ENCODE peak calls at places on chromosomes 1 and 21, in four cellular contexts. B, J, D and O are unnamed samples.

GRCh38 chr1:70426154-70427131 is 15.4 kb downstream of the CTH start:
- DNase-seq in B (no peak), J (no peak), D (no peak), O (no peak)

GRCh38 chr1:235923466-235924008 is 56.8 kb upstream of the LYST start:
- DNase-seq in B (no peak), J (no peak), D (peak), O (no peak)

GRCh38 chr1:116878804-116879477 is 30.8 kb upstream of the PTGFRN start:
- DNase-seq in B (peak), J (no peak), D (peak), O (no peak)

GRCh38 chr1:29356663-29357062 is 120.3 kb downstream of the PTPRU start:
- DNase-seq in B (no peak), J (no peak), D (no peak), O (no peak)

GRCh38 chr1:232891116-232891515 is 59.3 kb upstream of the NTPCR start:
- DNase-seq in B (peak), J (no peak), D (peak), O (peak)

GRCh38 chr1:26911399-26912146 is 2.2 kb downstream of the NR0B2 start:
- DNase-seq in B (no peak), J (no peak), D (no peak), O (no peak)

GRCh38 chr1:10059329-10059691 is 26.6 kb downstream of the UBE4B start:
- DNase-seq in B (no peak), J (no peak), D (no peak), O (no peak)

GRCh38 chr1:63119575-63120155 is 202.7 kb upstream of the FOXD3 start:
- DNase-seq in B (peak), J (no peak), D (no peak), O (no peak)

GRCh38 chr21:44734026-44734745 is 22.8 kb upstream of the TSPEAR start:
- DNase-seq in B (peak), J (no peak), D (no peak), O (no peak)

GRCh38 chr1:196887515-196888239 is at the start of gene CFHR4:
- DNase-seq in B (no peak), J (no peak), D (no peak), O (no peak)

GRCh38 chr1:169595764-169596711 is 9.8 kb upstream of the F5 start:
- DNase-seq in B (peak), J (no peak), D (peak), O (peak)

GRCh38 chr1:205648212-205648910 is 16.6 kb upstream of the ELK4 start:
- DNase-seq in B (no peak), J (no peak), D (no peak), O (no peak)

GRCh38 chr1:225253784-225254183 is 174.1 kb downstream of the LBR start:
- DNase-seq in B (peak), J (no peak), D (peak), O (no peak)

GRCh38 chr1:155070392-155070700 is 6.8 kb downstream of the EFNA4 start:
- DNase-seq in B (no peak), J (no peak), D (no peak), O (no peak)

GRCh38 chr1:172002725-172003345 is 161.5 kb downstream of the DNM3 start:
- DNase-seq in B (peak), J (peak), D (peak), O (peak)

GRCh38 chr1:175702079-175702795 is 41.2 kb downstream of the TNR start:
- DNase-seq in B (no peak), J (no peak), D (no peak), O (no peak)

GRCh38 chr1:25737151-25737550 is 62.8 kb upstream of the SELENON start:
- DNase-seq in B (peak), J (no peak), D (no peak), O (no peak)

GRCh38 chr1:29387210-29387609 is 150.9 kb downstream of the PTPRU start:
- DNase-seq in B (no peak), J (no peak), D (no peak), O (no peak)

GRCh38 chr1:245409341-245410195 is 254.8 kb downstream of the KIF26B start:
- DNase-seq in B (no peak), J (no peak), D (no peak), O (no peak)

GRCh38 chr1:197526736-197527371 is 248.4 kb downstream of the DENND1B start:
- DNase-seq in B (peak), J (peak), D (peak), O (peak)

GRCh38 chr1:206797534-206798383 is 25.5 kb upstream of the IL10 start:
- DNase-seq in B (peak), J (peak), D (peak), O (peak)

GRCh38 chr1:177200290-177200689 is 29.5 kb downstream of the BRINP2 start:
- DNase-seq in B (peak), J (no peak), D (peak), O (no peak)

GRCh38 chr1:101043776-101044175 is 18.2 kb upstream of the DPH5 start:
- DNase-seq in B (peak), J (no peak), D (peak), O (no peak)

GRCh38 chr21:37267269-37268185 is at the start of gene VPS26C:
- DNase-seq in B (peak), J (peak), D (peak), O (peak)

GRCh38 chr1:168234846-168235547 is 9.2 kb downstream of the SFT2D2 start:
- DNase-seq in B (peak), J (peak), D (peak), O (peak)

GRCh38 chr21:29649370-29649963 is 290.3 kb downstream of the GRIK1 start:
- DNase-seq in B (no peak), J (no peak), D (no peak), O (no peak)

GRCh38 chr1:7313081-7313546 is 458.0 kb upstream of the VAMP3 start:
- DNase-seq in B (peak), J (no peak), D (no peak), O (no peak)

GRCh38 chr1:181251001-181251712 is 162.7 kb downstream of the IER5 start:
- DNase-seq in B (peak), J (peak), D (peak), O (no peak)

GRCh38 chr1:942411-942821 is 16.6 kb downstream of the NOC2L start:
- DNase-seq in B (peak), J (no peak), D (no peak), O (no peak)
- H3K4me3 ChIP-seq in B (peak), J (peak), D (peak), O (no peak)

DNA sequence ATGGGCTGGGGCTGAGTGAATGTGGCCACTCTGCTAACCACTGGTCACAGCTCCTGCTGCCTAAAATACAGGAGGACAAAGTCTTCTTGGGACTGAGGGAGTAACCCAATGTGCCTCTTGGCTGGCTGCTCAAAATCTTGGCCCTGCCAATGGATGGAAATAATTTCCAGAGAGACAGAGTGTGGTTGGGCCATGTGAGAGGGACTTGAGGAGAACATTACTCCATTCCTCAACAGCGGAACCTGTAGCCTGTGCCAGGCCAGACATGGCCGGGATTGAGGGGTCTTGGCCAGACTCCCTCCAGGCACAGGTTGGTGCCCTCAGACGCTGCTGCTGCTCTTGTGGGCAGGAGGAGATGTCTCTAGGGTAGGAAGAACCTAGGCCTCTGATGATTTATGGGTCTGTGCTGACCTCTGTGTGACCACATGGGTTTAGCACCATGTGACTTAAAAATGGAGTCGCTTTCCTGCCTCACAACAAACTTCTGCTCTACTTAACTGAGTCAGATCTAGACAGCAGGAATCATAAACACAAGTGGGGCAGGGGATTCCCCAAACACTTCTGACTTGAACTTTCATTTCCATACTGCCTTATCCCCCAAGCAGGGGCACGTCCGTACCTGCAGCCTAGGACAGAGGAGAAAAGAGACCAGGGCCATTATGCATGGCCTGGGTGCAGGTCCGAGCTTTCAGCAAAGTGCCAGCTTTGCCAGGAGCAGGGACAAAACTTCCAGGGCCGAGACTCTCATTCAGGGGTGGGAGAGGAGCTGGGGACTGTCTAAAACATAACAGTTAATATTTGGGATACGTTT is 79.2 kb downstream of the CD34 start:
- DNase-seq in B (no peak), J (no peak), D (no peak), O (no peak)
- H3K4me3 ChIP-seq in B (no peak), J (no peak), D (no peak), O (no peak)

GRCh38 chr1:150604226-150604588 is 24.8 kb upstream of the MCL1 start:
- DNase-seq in B (no peak), J (no peak), D (no peak), O (no peak)
- H3K4me3 ChIP-seq in B (peak), J (no peak), D (no peak), O (no peak)

GRCh38 chr1:119009300-119009660 is 21.1 kb upstream of the TBX15 start:
- DNase-seq in B (peak), J (no peak), D (no peak), O (no peak)
- H3K4me3 ChIP-seq in B (peak), J (no peak), D (no peak), O (no peak)

GRCh38 chr1:201947697-201948008 is 1.3 kb upstream of the LMOD1 start:
- DNase-seq in B (peak), J (no peak), D (no peak), O (no peak)
- H3K4me3 ChIP-seq in B (peak), J (no peak), D (no peak), O (no peak)

DNA sequence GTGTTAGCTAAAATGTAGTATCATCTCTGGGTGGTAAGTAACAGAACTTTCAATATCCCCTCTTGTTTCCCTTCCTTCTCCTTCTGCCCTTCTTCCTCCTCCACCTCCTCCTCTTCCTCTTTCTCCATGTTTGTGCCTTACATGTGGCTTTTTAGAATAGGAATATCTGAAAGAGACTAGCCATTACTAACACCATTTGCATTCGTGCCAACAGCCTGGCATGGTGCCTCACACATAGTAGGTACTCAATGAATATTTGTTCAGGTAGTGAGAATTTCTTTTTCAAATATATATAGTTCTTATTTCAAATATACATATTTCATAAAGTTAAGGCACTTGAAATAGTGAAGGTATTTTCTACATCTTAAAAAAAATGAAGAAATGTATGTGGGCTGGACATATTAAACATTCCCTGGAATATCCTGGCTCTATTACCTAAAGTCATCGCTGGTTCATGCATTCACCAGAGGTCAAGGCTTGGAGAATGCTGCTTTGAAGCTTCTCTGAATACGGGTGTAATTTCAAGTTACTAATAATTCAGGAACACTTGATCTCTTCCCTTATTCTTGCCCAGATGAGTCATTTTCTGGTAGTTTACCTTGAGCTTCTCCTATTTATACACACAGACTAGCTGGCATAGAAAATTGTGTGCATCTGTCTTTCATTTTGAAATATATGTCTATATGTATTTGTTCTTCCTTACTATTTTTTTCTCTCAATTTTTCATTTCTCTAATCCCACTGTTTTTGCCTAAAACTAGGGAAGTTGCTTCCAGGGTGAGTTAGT is 319.4 kb downstream of the TGFB2 start:
- DNase-seq in B (peak), J (peak), D (no peak), O (no peak)
- H3K4me3 ChIP-seq in B (no peak), J (no peak), D (no peak), O (no peak)

GRCh38 chr1:31932491-31933316 is 5.5 kb downstream of the PTP4A2 start:
- DNase-seq in B (peak), J (no peak), D (no peak), O (peak)
- H3K4me3 ChIP-seq in B (peak), J (no peak), D (peak), O (peak)

DNA sequence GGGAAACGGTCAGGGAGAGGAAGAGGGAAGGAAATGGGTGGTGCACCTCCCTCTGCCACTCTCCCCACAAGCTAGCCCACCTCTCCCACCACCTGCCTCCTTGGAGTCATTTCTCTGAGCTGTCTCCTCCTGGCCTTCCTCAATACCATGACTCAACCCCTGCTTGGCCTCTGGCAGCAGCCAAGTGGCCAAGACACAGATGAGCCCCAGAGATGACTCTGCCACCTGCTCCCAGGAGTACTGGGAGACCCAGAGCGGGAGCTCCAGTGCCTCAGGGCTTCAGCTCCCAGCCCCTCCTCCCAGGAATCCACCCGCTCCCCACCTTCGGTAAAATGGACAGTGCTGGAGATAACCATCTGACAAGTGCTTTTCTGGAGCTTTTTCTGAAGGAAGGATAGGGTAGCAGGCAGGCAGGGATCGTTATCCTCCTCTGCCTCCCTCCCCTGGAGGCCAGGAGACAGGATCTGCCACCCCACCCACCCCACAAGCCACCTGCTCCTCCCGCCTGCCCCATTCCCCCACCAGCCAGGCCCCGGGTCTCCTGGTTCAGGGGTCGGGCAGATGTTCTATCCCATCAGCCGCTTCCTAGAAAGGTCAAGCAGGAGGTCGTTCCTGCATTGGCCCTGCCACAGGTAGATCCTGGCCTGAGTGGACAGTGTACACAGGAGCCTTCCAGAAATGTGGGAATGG is 2.5 kb downstream of the S100A16 start:
- DNase-seq in B (peak), J (no peak), D (no peak), O (no peak)
- H3K4me3 ChIP-seq in B (peak), J (peak), D (peak), O (no peak)